ENCODE peak calls at places on chromosomes 2 and 18, in four cellular contexts. One of them, this sample, is unnamed.
A peak's percentile ranks its signal among the peaks of the same experiment; 100 is the strongest.

GRCh38 chr2:128032092-128032491 is 4.2 kb upstream of the SAP130 start:
- DNase-seq in GM12878: no peak
- DNase-seq in K562: peak; percentile 5
- DNase-seq in HepG2: no peak
- DNase-seq in this sample: no peak

GRCh38 chr2:217996345-217996744 is 6.5 kb downstream of the TNS1 start:
- DNase-seq in K562: no peak
- DNase-seq in GM12878: no peak
- DNase-seq in HepG2: no peak
- DNase-seq in this sample: no peak

GRCh38 chr18:59140287-59140885 is 702 bp downstream of the SEC11C start:
- DNase-seq in K562: peak; percentile 17
- DNase-seq in GM12878: no peak
- DNase-seq in HepG2: peak; percentile 32
- DNase-seq in this sample: no peak

GRCh38 chr2:178359192-178359912 is 91.6 kb downstream of the PRKRA start:
- DNase-seq in K562: no peak
- DNase-seq in HepG2: no peak
- DNase-seq in GM12878: no peak
- DNase-seq in this sample: no peak

GRCh38 chr2:42906557-42907380 is 114.4 kb upstream of the HAAO start:
- DNase-seq in HepG2: no peak
- DNase-seq in K562: peak; percentile 50
- DNase-seq in GM12878: no peak
- DNase-seq in this sample: no peak

GRCh38 chr2:181178823-181179412 is 198.5 kb downstream of the UBE2E3 start:
- DNase-seq in GM12878: no peak
- DNase-seq in HepG2: peak; percentile 43
- DNase-seq in K562: peak; percentile 3
- DNase-seq in this sample: peak; percentile 27

GRCh38 chr2:191637182-191638078 is 40.5 kb upstream of the NABP1 start:
- DNase-seq in GM12878: no peak
- DNase-seq in HepG2: peak; percentile 95
- DNase-seq in K562: peak; percentile 72
- DNase-seq in this sample: peak; percentile 39

GRCh38 chr2:127829845-127830246 is 18.9 kb upstream of the WDR33 start:
- DNase-seq in GM12878: peak; percentile 96
- DNase-seq in K562: no peak
- DNase-seq in HepG2: no peak
- DNase-seq in this sample: no peak

GRCh38 chr2:3647831-3648651 is 10.0 kb upstream of the ALLC start:
- DNase-seq in HepG2: no peak
- DNase-seq in K562: no peak
- DNase-seq in GM12878: no peak
- DNase-seq in this sample: no peak

GRCh38 chr2:733001-733400 is 55.8 kb upstream of the TMEM18 start:
- DNase-seq in GM12878: no peak
- DNase-seq in HepG2: no peak
- DNase-seq in K562: no peak
- DNase-seq in this sample: no peak

GRCh38 chr2:174326880-174327558 is 7.7 kb upstream of the SP9 start:
- DNase-seq in HepG2: no peak
- DNase-seq in GM12878: no peak
- DNase-seq in K562: no peak
- DNase-seq in this sample: no peak

GRCh38 chr2:102107741-102108070 is 34.8 kb upstream of the IL1R1 start:
- DNase-seq in GM12878: peak; percentile 33
- DNase-seq in HepG2: peak; percentile 98
- DNase-seq in K562: no peak
- DNase-seq in this sample: no peak

GRCh38 chr2:130835766-130836015 is 1.0 kb upstream of the ARHGEF4 start:
- DNase-seq in K562: no peak
- DNase-seq in GM12878: no peak
- DNase-seq in HepG2: no peak
- DNase-seq in this sample: no peak

GRCh38 chr2:130834923-130835765 is 1.6 kb upstream of the ARHGEF4 start:
- DNase-seq in K562: no peak
- DNase-seq in GM12878: no peak
- DNase-seq in HepG2: no peak
- DNase-seq in this sample: no peak

GRCh38 chr2:130836501-130837174 is at the start of gene ARHGEF4:
- DNase-seq in HepG2: no peak
- DNase-seq in K562: peak; percentile 41
- DNase-seq in GM12878: no peak
- DNase-seq in this sample: peak; percentile 50

GRCh38 chr2:130832296-130832940 is 4.3 kb upstream of the ARHGEF4 start:
- DNase-seq in K562: no peak
- DNase-seq in HepG2: no peak
- DNase-seq in GM12878: no peak
- DNase-seq in this sample: no peak

DNA sequence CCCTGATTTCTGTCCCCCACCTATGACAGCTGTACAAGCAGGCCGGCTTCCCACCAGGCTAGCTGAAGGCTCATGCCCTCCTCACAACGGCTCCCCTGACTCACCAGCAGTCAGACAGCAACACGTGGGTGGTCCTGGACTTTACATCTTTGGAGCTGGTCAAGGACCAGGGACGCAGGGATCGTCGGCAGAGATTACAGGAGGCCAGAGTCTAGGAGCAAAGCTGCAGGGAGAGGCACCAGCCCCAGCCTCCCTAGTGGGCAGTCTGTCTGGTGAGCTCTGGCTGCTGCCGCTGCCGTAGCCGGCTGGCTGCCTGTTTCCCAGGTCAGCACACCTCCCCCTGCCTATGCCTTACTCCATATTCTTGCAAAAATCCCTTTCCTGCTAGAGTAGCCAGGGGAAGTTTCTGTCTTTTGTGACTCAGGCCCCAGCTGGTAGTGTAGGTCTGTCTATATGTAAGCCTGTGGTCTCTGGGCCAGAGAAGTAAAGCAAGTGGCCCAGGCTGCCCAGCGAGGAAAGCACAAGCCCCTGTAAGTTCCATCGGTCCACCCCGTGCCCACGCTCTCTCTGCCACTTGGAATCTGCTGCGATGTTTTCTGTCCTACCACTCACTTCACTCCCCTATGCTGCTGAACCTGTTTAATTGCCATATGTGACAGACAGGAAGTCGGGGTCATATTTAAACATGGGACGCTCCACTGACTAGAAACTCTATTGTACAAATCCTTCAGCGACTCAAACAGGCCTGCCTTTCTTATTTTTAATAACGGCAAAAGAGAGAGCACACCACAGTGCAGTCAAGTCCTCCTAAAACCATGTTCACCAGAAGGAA is 2.4 kb upstream of the ARHGEF4 start:
- DNase-seq in HepG2: peak; percentile 36
- DNase-seq in K562: no peak
- DNase-seq in GM12878: no peak
- DNase-seq in this sample: no peak
- TF ChIP-seq YY1 in HepG2: no peak
- TF ChIP-seq YY1 in K562: no peak
- TF ChIP-seq YY1 in GM12878: no peak
- TF ChIP-seq YY1 in this sample: no peak

GRCh38 chr2:82498777-82499443 is 1960.2 kb downstream of the SUCLG1 start:
- DNase-seq in GM12878: no peak
- DNase-seq in HepG2: no peak
- DNase-seq in K562: no peak
- DNase-seq in this sample: no peak
- TF ChIP-seq CTCF in GM12878: no peak
- TF ChIP-seq CTCF in HepG2: no peak
- TF ChIP-seq CTCF in K562: no peak
- TF ChIP-seq CTCF in this sample: no peak

DNA sequence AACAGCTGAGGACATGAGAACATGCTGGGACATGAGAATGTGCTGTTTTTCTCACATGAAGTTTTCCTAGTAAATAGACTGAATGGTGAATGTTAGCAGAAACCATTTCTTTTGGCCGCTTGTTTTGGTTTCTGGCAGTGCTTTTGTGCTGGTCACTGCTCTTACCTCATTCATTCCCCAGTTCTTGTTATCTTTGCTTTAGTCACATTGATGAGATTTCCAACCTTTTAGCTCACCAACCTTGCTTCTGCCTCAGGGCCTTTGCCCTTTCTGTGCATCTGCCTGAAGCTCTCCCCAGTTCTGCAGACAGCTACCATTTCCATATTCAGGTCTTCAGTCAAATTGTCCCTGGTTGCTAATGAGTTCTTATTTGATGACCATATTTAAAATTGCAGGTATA is 91.6 kb downstream of the PTPRM start:
- DNase-seq in GM12878: no peak
- DNase-seq in HepG2: peak; percentile 23
- DNase-seq in K562: no peak
- DNase-seq in this sample: no peak
- H3K4me1 ChIP-seq in GM12878: no peaks in the 10 kb centered on the region
- H3K4me1 ChIP-seq in HepG2: peaks cover 32% of the 10 kb centered on the region
- H3K4me1 ChIP-seq in K562: no peaks in the 10 kb centered on the region
- H3K4me1 ChIP-seq in this sample: no peaks in the 10 kb centered on the region

GRCh38 chr18:8301427-8302172 is 307.6 kb upstream of the RAB12 start:
- DNase-seq in GM12878: no peak
- DNase-seq in HepG2: peak; percentile 45
- DNase-seq in K562: no peak
- DNase-seq in this sample: no peak

GRCh38 chr18:8307960-8308359 is 301.3 kb upstream of the RAB12 start:
- DNase-seq in GM12878: no peak
- DNase-seq in HepG2: no peak
- DNase-seq in K562: no peak
- DNase-seq in this sample: no peak

GRCh38 chr18:8300749-8301148 is 308.5 kb upstream of the RAB12 start:
- DNase-seq in K562: no peak
- DNase-seq in GM12878: no peak
- DNase-seq in HepG2: no peak
- DNase-seq in this sample: no peak

GRCh38 chr18:8299054-8299708 is 310.1 kb upstream of the RAB12 start:
- DNase-seq in K562: no peak
- DNase-seq in GM12878: no peak
- DNase-seq in HepG2: peak; percentile 25
- DNase-seq in this sample: no peak

DNA sequence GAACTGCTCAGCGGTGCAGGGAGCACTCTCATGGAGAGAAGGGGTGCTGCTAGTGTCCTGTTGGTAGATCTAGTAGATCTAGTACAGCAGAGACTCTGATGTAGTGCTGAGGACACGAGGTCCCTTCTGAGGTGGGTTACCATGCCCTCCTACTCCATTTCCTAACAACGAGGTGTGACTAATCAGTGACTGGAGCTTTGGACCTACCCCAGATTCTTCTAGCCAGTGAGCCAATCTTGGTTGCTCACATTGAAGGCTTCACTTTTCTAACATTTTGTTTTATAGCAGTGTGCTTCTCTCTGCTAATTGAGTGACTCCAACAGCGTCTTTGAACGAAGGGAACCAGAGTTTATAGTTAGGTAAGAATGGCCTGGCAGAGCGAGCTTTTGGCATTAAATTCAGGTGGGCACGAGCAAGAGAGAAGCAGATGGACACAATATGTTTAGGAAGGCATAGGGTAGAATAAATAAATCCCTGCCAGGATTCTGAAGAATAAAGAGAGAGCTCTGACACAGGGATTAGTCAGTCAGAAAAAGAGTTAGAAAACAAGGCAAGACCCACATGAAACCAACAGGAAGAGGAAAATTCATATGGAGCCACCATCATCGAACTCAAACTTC is 306.0 kb upstream of the RAB12 start:
- DNase-seq in HepG2: no peak
- DNase-seq in GM12878: no peak
- DNase-seq in K562: no peak
- DNase-seq in this sample: no peak
- TF ChIP-seq YY1 in HepG2: no peak
- TF ChIP-seq YY1 in GM12878: no peak
- TF ChIP-seq YY1 in K562: no peak
- TF ChIP-seq YY1 in this sample: no peak

GRCh38 chr2:96549967-96550786 is 13.6 kb downstream of the ARID5A start:
- DNase-seq in K562: peak; percentile 82
- DNase-seq in GM12878: no peak
- DNase-seq in HepG2: peak; percentile 88
- DNase-seq in this sample: peak; percentile 67
- TF ChIP-seq CTCF in K562: peak; percentile 97
- TF ChIP-seq CTCF in GM12878: no peak
- TF ChIP-seq CTCF in HepG2: peak; percentile 97
- TF ChIP-seq CTCF in this sample: peak; percentile 82

This sample was measured in HCT116.